ENCODE peak calls at places on chromosomes 6 and 20, in eight cellular contexts. E, S, N, T, Z, D, G and F are unnamed samples.

GRCh38 chr6:6689413-6690143 is 101.1 kb downstream of the LY86 start:
- DNase-seq in G (no peak), S (no peak), N (no peak), Z (no peak), D (no peak), E (no peak), T (peak; percentile 39), F (no peak)

GRCh38 chr6:24907959-24908358 is 27.8 kb downstream of the RIPOR2 start:
- DNase-seq in T (no peak), D (no peak), G (no peak), E (no peak), Z (no peak), N (no peak), S (no peak), F (no peak)

GRCh38 chr20:31517373-31517772 is 3.1 kb downstream of the HM13 start:
- DNase-seq in N (peak; percentile 69), D (no peak), S (no peak), E (peak; percentile 60), T (peak; percentile 74), Z (no peak), G (peak; percentile 43), F (no peak)

GRCh38 chr6:52534966-52535390 is 41.9 kb downstream of the TRAM2 start:
- DNase-seq in S (no peak), D (no peak), Z (no peak), E (no peak), T (no peak), G (no peak), N (no peak), F (no peak)

GRCh38 chr20:31923388-31924271 is 28.2 kb downstream of the PDRG1 start:
- DNase-seq in S (no peak), N (no peak), E (no peak), G (no peak), Z (no peak), T (no peak), D (no peak), F (no peak)

GRCh38 chr6:81589465-81590313 is 162.8 kb downstream of the TENT5A start:
- DNase-seq in G (no peak), S (no peak), N (no peak), Z (no peak), D (no peak), E (no peak), T (no peak), F (no peak)

GRCh38 chr20:50317644-50318043 is 127.0 kb downstream of the CEBPB start:
- DNase-seq in S (no peak), E (no peak), N (no peak), G (no peak), D (no peak), Z (no peak), T (no peak), F (no peak)

GRCh38 chr6:13666194-13667105 is 45.2 kb downstream of the RANBP9 start:
- DNase-seq in S (no peak), D (no peak), G (no peak), T (no peak), Z (no peak), N (no peak), E (no peak), F (no peak)

GRCh38 chr6:154923199-154923869 is 71.8 kb upstream of the TIAM2 start:
- DNase-seq in D (no peak), N (no peak), E (no peak), Z (no peak), S (no peak), T (no peak), G (no peak), F (no peak)

GRCh38 chr6:154578004-154578559 is 67.6 kb upstream of the CNKSR3 start:
- DNase-seq in Z (no peak), G (no peak), E (no peak), S (no peak), T (no peak), N (no peak), D (no peak), F (no peak)

GRCh38 chr20:326645-327031 is 1.3 kb downstream of the SOX12 start:
- DNase-seq in Z (no peak), D (no peak), N (peak; percentile 46), E (no peak), S (peak; percentile 62), G (no peak), T (peak; percentile 23), F (peak; percentile 17)

GRCh38 chr6:163991326-163991725 is 576.8 kb downstream of the QKI start:
- DNase-seq in G (no peak), N (no peak), Z (no peak), D (no peak), E (no peak), S (no peak), T (no peak), F (no peak)

GRCh38 chr20:25551413-25552210 is 33.7 kb downstream of the NINL start:
- DNase-seq in E (no peak), S (no peak), D (no peak), Z (no peak), N (no peak), T (no peak), G (no peak), F (no peak)

GRCh38 chr6:31725502-31726350 is 2.6 kb downstream of the MPIG6B start:
- DNase-seq in D (no peak), T (no peak), G (no peak), S (no peak), Z (no peak), N (no peak), E (no peak), F (no peak)

GRCh38 chr6:135647521-135647920 is 150.0 kb upstream of the AHI1 start:
- DNase-seq in D (no peak), Z (no peak), N (no peak), S (no peak), E (no peak), T (no peak), G (no peak), F (no peak)

GRCh38 chr6:42929928-42930360 is 664 bp downstream of the CNPY3 start:
- DNase-seq in N (peak; percentile 15), E (no peak), S (no peak), Z (peak; percentile 56), T (peak; percentile 57), D (peak; percentile 36), G (no peak), F (no peak)

GRCh38 chr20:38855356-38855755 is 49.9 kb downstream of the PPP1R16B start:
- DNase-seq in N (no peak), G (no peak), S (no peak), Z (no peak), D (no peak), T (peak; percentile 39), E (no peak), F (no peak)

GRCh38 chr6:79215233-79215824 is 19.2 kb downstream of the HMGN3 start:
- DNase-seq in S (peak; percentile 76), G (no peak), T (no peak), N (no peak), E (no peak), D (no peak), Z (no peak), F (no peak)

GRCh38 chr6:125310994-125311649 is 9.4 kb upstream of the HDDC2 start:
- DNase-seq in T (peak; percentile 42), Z (peak; percentile 52), S (peak; percentile 36), D (no peak), N (peak; percentile 30), G (no peak), E (peak; percentile 65), F (no peak)

GRCh38 chr6:169859978-169860703 is 108.7 kb downstream of the ERMARD start:
- DNase-seq in Z (no peak), T (no peak), S (no peak), N (no peak), G (no peak), E (no peak), D (no peak), F (no peak)

GRCh38 chr6:53335224-53335994 is 13.3 kb downstream of the ELOVL5 start:
- DNase-seq in E (no peak), N (no peak), T (no peak), S (no peak), D (peak; percentile 62), G (no peak), Z (no peak), F (peak; percentile 53)

GRCh38 chr20:49278817-49279676 is 1.2 kb upstream of the ZNFX1 start:
- DNase-seq in D (peak; percentile 11), S (no peak), N (no peak), T (no peak), E (no peak), G (no peak), Z (no peak), F (no peak)

GRCh38 chr6:37285861-37286311 is 27.9 kb upstream of the TMEM217 start:
- DNase-seq in G (no peak), S (no peak), E (no peak), T (no peak), D (no peak), N (no peak), Z (no peak), F (no peak)

GRCh38 chr20:19427480-19427879 is 215.0 kb downstream of the SLC24A3 start:
- DNase-seq in S (no peak), T (no peak), E (no peak), D (no peak), G (no peak), Z (no peak), N (no peak), F (no peak)

GRCh38 chr6:1510239-1510638 is 99.5 kb upstream of the FOXC1 start:
- DNase-seq in T (no peak), S (no peak), E (no peak), Z (no peak), G (no peak), D (no peak), N (no peak), F (no peak)

GRCh38 chr6:79947191-79948173 is at the start of gene ELOVL4:
- DNase-seq in G (peak; percentile 23), Z (peak; percentile 46), D (peak; percentile 58), E (peak; percentile 82), N (peak; percentile 7), T (peak; percentile 90), S (peak; percentile 76), F (peak; percentile 53)

GRCh38 chr6:168320661-168321060 is 1.1 kb upstream of the DACT2 start:
- DNase-seq in D (no peak), Z (no peak), N (no peak), T (no peak), G (no peak), S (no peak), E (no peak), F (no peak)

GRCh38 chr6:10210052-10210451 is 204.8 kb downstream of the TFAP2A start:
- DNase-seq in D (no peak), S (no peak), N (no peak), G (no peak), T (no peak), E (no peak), Z (no peak), F (no peak)

GRCh38 chr6:155314773-155315515 is 660 bp upstream of the TFB1M start:
- DNase-seq in S (no peak), N (peak; percentile 25), D (no peak), G (peak; percentile 59), E (peak; percentile 67), T (peak; percentile 50), Z (peak; percentile 71), F (peak; percentile 6)

GRCh38 chr6:37204014-37204751 is 34.2 kb downstream of the PIM1 start:
- DNase-seq in Z (no peak), S (no peak), E (no peak), G (no peak), T (no peak), N (no peak), D (no peak), F (no peak)

GRCh38 chr6:9496837-9497236 is 918.0 kb downstream of the TFAP2A start:
- DNase-seq in G (no peak), T (no peak), S (no peak), D (no peak), Z (no peak), N (no peak), E (no peak), F (no peak)

GRCh38 chr6:33418690-33419291 is 884 bp upstream of the CUTA start:
- DNase-seq in S (no peak), T (no peak), E (no peak), N (no peak), D (peak; percentile 38), G (no peak), Z (no peak), F (peak; percentile 50)